ENCODE peak calls at places on chromosome 13, in ten cellular contexts. M is choroid plexus epithelial cell, F is GM20000, B is lower leg skin, G is neural progenitor cell, N is uterus, A is epithelial cell of esophagus, W is psoas muscle, S is cardiac muscle cell, I is foreskin keratinocyte. K is an unnamed sample.

GRCh38 chr13:41007359-41008118 is 11.6 kb downstream of the ELF1 start:
- DNase-seq in G (peak), S (no peak), I (no peak), W (no peak), A (peak), B (no peak), M (peak), F (no peak), N (no peak), K (no peak)

GRCh38 chr13:81987159-81987558 is 1646.2 kb upstream of the SPRY2 start:
- DNase-seq in N (no peak), F (no peak), A (peak), B (no peak), M (no peak), G (peak), S (no peak), W (no peak), I (no peak), K (no peak)

GRCh38 chr13:68748038-68748437 is 1359.6 kb upstream of the ATXN8OS start:
- DNase-seq in F (no peak), I (no peak), A (no peak), S (no peak), G (no peak), W (no peak), M (no peak), B (no peak), N (no peak), K (no peak)

GRCh38 chr13:99949657-99950413 is 21.7 kb downstream of the ZIC5 start:
- DNase-seq in S (no peak), G (no peak), N (no peak), W (no peak), B (no peak), A (no peak), F (no peak), I (no peak), M (peak), K (peak)

GRCh38 chr13:42041017-42041683 is 7.3 kb upstream of the DGKH start:
- DNase-seq in G (peak), A (peak), M (peak), N (peak), F (peak), S (peak), I (peak), B (peak), W (peak), K (peak)

GRCh38 chr13:95954266-95954665 is 98.9 kb downstream of the UGGT2 start:
- DNase-seq in I (no peak), B (no peak), G (peak), W (no peak), F (no peak), S (no peak), A (no peak), N (no peak), M (no peak), K (no peak)

GRCh38 chr13:107554355-107554905 is 660.9 kb downstream of the LIG4 start:
- DNase-seq in I (no peak), G (no peak), N (no peak), W (no peak), M (no peak), B (no peak), F (no peak), A (no peak), S (no peak), K (no peak)

GRCh38 chr13:63880705-63881104 is 2465.1 kb upstream of the PCDH20 start:
- DNase-seq in N (no peak), W (no peak), F (no peak), S (no peak), M (no peak), A (no peak), G (no peak), I (no peak), B (no peak), K (no peak)

GRCh38 chr13:72808917-72809500 is 27.1 kb downstream of the PIBF1 start:
- DNase-seq in A (peak), N (no peak), G (peak), B (no peak), F (peak), M (peak), W (no peak), I (no peak), S (peak), K (no peak)

GRCh38 chr13:94674609-94675348 is 37.6 kb downstream of the SOX21 start:
- DNase-seq in I (no peak), B (peak), F (peak), G (peak), S (peak), A (peak), N (no peak), W (no peak), M (peak), K (peak)

GRCh38 chr13:42039457-42039945 is 8.9 kb upstream of the DGKH start:
- DNase-seq in A (no peak), G (no peak), N (no peak), B (no peak), I (no peak), W (no peak), M (no peak), F (peak), S (no peak), K (no peak)

GRCh38 chr13:46561691-46562090 is 8.7 kb downstream of the LRCH1 start:
- DNase-seq in I (no peak), N (no peak), W (no peak), A (no peak), F (no peak), S (no peak), G (no peak), B (no peak), M (no peak), K (no peak)

GRCh38 chr13:32538234-32538620 is 368 bp downstream of the N4BP2L2 start:
- DNase-seq in M (peak), N (no peak), B (peak), F (peak), G (peak), A (peak), S (peak), I (no peak), W (peak), K (peak)

GRCh38 chr13:46663644-46664043 is 110.7 kb downstream of the LRCH1 start:
- DNase-seq in N (no peak), B (no peak), G (no peak), M (no peak), W (no peak), F (no peak), A (peak), I (no peak), S (no peak), K (no peak)

GRCh38 chr13:33676700-33677048 is 141.3 kb upstream of the RFC3 start:
- DNase-seq in M (peak), N (peak), S (peak), W (peak), A (peak), B (peak), I (no peak), F (peak), G (no peak), K (peak)

GRCh38 chr13:44951184-44951583 is 38.1 kb downstream of the NUFIP1 start:
- DNase-seq in S (no peak), M (peak), I (no peak), G (no peak), B (no peak), W (no peak), N (no peak), F (no peak), A (no peak), K (no peak)

GRCh38 chr13:106626473-106626872 is 58.5 kb upstream of the ARGLU1 start:
- DNase-seq in F (no peak), W (no peak), N (no peak), B (no peak), I (no peak), M (no peak), S (no peak), A (no peak), G (no peak), K (no peak)

GRCh38 chr13:113904411-113904810 is 40.5 kb upstream of the GAS6 start:
- DNase-seq in G (peak), N (peak), B (peak), M (peak), F (peak), W (peak), I (no peak), A (peak), S (peak), K (no peak)

GRCh38 chr13:29137995-29138394 is 317.9 kb downstream of the MTUS2 start:
- DNase-seq in N (no peak), F (no peak), W (no peak), M (no peak), I (no peak), G (no peak), A (no peak), S (no peak), B (no peak), K (no peak)

GRCh38 chr13:37417042-37417441 is 181.5 kb downstream of the POSTN start:
- DNase-seq in S (no peak), A (peak), G (no peak), N (no peak), B (no peak), M (peak), F (no peak), I (no peak), W (no peak), K (no peak)

GRCh38 chr13:30256713-30257432 is 50.5 kb downstream of the KATNAL1 start:
- DNase-seq in S (peak), W (no peak), I (no peak), G (no peak), N (no peak), B (no peak), A (no peak), F (no peak), M (peak), K (no peak)
- TF ChIP-seq CTCF in S (no peak), W (no peak), I (peak), G (peak), N (peak), B (no peak), A (no peak), F (no peak), M (peak), K (no peak)

DNA sequence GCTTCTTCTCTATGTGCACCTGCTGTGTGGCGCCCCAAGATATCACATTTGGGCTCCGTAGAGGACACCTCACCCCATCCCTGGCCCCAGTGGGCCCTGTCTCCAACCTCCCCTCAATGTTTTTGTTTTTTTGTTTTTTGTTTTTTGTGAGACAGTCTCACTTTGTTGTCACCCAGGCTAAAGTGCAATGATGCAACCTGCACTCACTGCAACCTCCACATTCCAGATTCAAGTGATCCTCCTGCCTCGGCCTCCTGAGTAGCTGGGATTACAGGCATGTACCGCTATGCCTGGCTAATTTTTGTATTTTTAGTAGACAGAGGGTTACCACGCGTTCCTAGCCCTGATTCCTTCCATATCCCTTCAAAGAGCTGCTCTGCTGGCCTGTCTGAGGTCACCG is 26.9 kb upstream of the TUBGCP3 start:
- DNase-seq in W (no peak), I (no peak), G (no peak), S (no peak), B (no peak), F (no peak), A (no peak), M (no peak), N (no peak), K (no peak)
- TF ChIP-seq CTCF in W (no peak), I (no peak), G (no peak), S (no peak), B (no peak), F (no peak), A (no peak), M (no peak), N (no peak), K (no peak)

DNA sequence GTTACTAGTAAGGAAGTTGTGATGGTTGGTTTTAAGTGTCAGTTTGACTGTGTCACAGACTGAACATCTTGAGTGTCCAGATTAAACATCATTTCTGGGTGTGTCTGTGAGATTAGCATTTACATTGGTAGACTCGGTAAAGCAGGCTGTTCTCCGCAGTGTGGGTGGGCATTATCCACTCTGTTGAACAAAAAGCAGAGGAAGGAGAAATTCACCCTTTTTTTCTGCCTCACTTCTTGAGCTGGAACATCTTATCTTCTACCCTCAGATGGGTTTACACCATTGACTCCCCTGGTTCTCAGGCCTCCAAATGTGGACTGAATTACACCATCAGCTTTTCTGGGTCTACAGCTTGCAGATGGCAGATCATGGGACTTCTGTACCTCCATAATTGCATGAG is 63.7 kb upstream of the ZDHHC20 start:
- DNase-seq in N (no peak), M (no peak), W (no peak), A (no peak), G (no peak), B (no peak), F (no peak), I (no peak), S (no peak), K (no peak)
- TF ChIP-seq CTCF in N (no peak), M (no peak), W (no peak), A (no peak), G (no peak), B (no peak), F (no peak), I (no peak), S (no peak), K (no peak)

GRCh38 chr13:71240906-71241305 is 626.1 kb downstream of the DACH1 start:
- DNase-seq in A (peak), M (peak), B (no peak), G (peak), I (no peak), S (peak), N (no peak), W (no peak), F (no peak), K (no peak)
- TF ChIP-seq CTCF in A (peak), M (peak), B (no peak), G (peak), I (no peak), S (peak), N (peak), W (peak), F (no peak), K (peak)

DNA sequence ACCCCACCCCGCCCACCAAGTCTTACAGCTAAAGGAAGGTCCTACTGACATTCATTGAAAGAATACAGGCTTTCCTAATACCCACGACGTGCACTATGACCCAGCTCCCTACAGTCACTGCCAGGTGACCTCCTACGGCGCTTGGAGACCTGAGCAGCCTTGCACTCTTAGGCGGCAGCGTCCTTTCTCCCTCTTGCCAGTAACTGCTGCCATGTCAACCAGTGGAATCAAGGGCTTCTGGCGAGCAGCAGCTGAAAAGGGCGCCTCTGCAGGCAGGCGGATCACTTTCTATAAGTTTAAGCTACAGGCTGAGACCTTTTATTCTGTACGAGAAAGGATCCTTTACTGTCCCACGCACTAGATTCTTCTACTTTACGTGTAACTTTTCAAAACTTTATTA is 2.0 kb downstream of the KCTD12 start:
- DNase-seq in F (no peak), W (peak), G (peak), I (no peak), A (peak), B (no peak), M (peak), S (peak), N (peak), K (peak)
- TF ChIP-seq CTCF in F (no peak), W (no peak), G (peak), I (peak), A (peak), B (no peak), M (peak), S (peak), N (no peak), K (no peak)

GRCh38 chr13:111488466-111489132 is 168.2 kb downstream of the TEX29 start:
- DNase-seq in B (no peak), N (peak), G (no peak), I (no peak), F (no peak), W (no peak), S (no peak), A (no peak), M (no peak), K (no peak)
- TF ChIP-seq CTCF in B (no peak), N (no peak), G (no peak), I (no peak), F (no peak), W (no peak), S (no peak), A (no peak), M (no peak), K (no peak)

DNA sequence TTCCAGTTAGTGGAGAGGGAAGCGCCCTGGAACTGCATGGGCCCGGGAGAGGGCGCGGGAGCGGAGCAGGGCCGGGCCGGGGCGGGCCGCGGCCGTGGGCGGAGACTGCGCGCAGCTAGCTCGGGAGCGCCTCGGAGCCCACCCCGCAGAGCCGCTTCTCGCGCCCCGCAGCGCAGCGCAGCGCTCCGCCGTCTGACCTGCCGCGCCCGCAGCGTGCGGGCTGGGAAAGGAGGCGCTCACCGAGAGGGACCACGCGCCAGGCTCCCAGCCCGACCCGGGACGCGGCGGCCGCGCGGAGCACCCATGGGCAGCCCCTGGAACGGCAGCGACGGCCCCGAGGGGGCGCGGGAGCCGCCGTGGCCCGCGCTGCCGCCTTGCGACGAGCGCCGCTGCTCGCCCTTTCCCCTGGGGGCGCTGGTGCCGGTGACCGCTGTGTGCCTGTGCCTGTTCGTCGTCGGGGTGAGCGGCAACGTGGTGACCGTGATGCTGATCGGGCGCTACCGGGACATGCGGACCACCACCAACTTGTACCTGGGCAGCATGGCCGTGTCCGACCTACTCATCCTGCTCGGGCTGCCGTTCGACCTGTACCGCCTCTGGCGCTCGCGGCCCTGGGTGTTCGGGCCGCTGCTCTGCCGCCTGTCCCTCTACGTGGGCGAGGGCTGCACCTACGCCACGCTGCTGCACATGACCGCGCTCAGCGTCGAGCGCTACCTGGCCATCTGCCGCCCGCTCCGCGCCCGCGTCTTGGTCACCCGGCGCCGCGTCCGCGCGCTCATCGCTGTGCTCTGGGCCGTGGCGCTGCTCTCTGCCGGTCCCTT is at the start of gene MLNR:
- DNase-seq in W (peak), S (peak), A (peak), N (no peak), B (no peak), M (no peak), G (peak), F (peak), I (no peak), K (peak)
- TF ChIP-seq CTCF in W (peak), S (no peak), A (no peak), N (no peak), B (no peak), M (no peak), G (peak), F (no peak), I (no peak), K (peak)

DNA sequence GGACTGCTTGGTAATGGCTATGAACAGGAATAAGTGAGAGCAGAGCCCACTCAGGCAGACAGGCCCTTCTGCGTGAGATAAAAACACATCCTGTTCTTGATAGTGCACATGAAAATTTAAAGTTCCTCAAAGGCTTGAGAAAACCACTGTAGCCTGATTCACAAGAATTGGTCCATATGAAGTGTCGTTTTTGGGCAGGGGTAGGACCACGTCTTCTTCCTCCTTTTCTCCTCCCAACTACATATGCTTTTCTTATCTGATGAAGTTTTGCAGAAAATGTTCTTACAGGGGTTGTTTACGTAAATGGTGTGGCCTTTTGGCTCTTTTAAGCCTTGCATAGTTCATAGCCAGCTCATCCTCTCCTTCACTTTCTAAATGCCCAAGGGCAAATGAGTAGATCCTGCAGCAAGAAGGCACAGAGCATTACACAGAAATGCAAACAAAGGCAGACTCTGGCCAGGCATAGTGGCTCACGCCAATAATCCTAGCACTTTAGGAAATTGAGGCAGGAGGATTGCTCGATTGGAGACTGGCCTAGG is 53.8 kb downstream of the RNF6 start:
- DNase-seq in B (no peak), I (peak), N (no peak), G (no peak), F (no peak), M (peak), W (no peak), S (no peak), A (no peak), K (no peak)
- TF ChIP-seq CTCF in B (no peak), I (no peak), N (no peak), G (no peak), F (no peak), M (no peak), W (no peak), S (no peak), A (no peak), K (no peak)

GRCh38 chr13:20702945-20703784 is at the start of gene IL17D:
- DNase-seq in A (no peak), G (peak), W (peak), S (peak), F (peak), N (no peak), B (no peak), M (no peak), I (no peak), K (peak)
- TF ChIP-seq CTCF in A (no peak), G (peak), W (no peak), S (no peak), F (no peak), N (no peak), B (no peak), M (no peak), I (no peak), K (no peak)